ENCODE peak calls at places on chromosomes 4 and X, in six cellular contexts. W is A673; G is activated B cell treated with CpG ODN at 0.5 μM for 24 hours; A is CD8-positive, alpha-beta T cell; V is cardiac fibroblast; L is RWPE2. R is an unnamed sample.

GRCh38 chr4:180932365-180933001 is 1310.7 kb upstream of the TENM3 start:
- DNase-seq in W (no peak), G (no peak), A (no peak), V (no peak), L (no peak), R (no peak)

GRCh38 chr4:48261288-48261687 is 8.3 kb downstream of the TEC start:
- DNase-seq in W (no peak), G (no peak), A (no peak), V (no peak), L (no peak), R (no peak)

GRCh38 chr4:79209822-79210635 is 115.8 kb downstream of the NAA11 start:
- DNase-seq in W (no peak), G (no peak), A (no peak), V (peak; percentile 22), L (no peak), R (no peak)

GRCh38 chr4:176266026-176266425 is 3.0 kb downstream of the ASB5 start:
- DNase-seq in W (no peak), G (no peak), A (no peak), V (no peak), L (no peak), R (no peak)

GRCh38 chrX:22134681-22135080 is 102.6 kb downstream of the PHEX start:
- DNase-seq in W (no peak), G (no peak), A (no peak), V (peak; percentile 81), L (no peak), R (no peak)

GRCh38 chrX:154351183-154352011 is 23.0 kb downstream of the FLNA start:
- DNase-seq in W (no peak), G (no peak), A (peak; percentile 34), V (peak; percentile 2), L (peak; percentile 22), R (no peak)

GRCh38 chr4:3630934-3631585 is 98.8 kb upstream of the LRPAP1 start:
- DNase-seq in W (no peak), G (no peak), A (no peak), V (no peak), L (peak; percentile 43), R (no peak)

GRCh38 chr4:1249148-1249730 is 309 bp upstream of the CTBP1 start:
- DNase-seq in W (peak; percentile 95), G (peak; percentile 87), A (peak; percentile 74), V (peak; percentile 86), L (peak; percentile 76), R (peak; percentile 71)

GRCh38 chr4:61540944-61541343 is 340.8 kb downstream of the ADGRL3 start:
- DNase-seq in W (no peak), G (no peak), A (no peak), V (no peak), L (no peak), R (no peak)

GRCh38 chr4:154989511-154989910 is 208.4 kb downstream of the RBM46 start:
- DNase-seq in W (no peak), G (no peak), A (no peak), V (no peak), L (no peak), R (no peak)

GRCh38 chrX:110244951-110245480 is 72.9 kb downstream of the AMMECR1 start:
- DNase-seq in W (no peak), G (no peak), A (no peak), V (no peak), L (no peak), R (no peak)

GRCh38 chr4:24067781-24068193 is 177.9 kb upstream of the PPARGC1A start:
- DNase-seq in W (no peak), G (no peak), A (no peak), V (peak; percentile 75), L (no peak), R (no peak)

GRCh38 chr4:100462206-100462605 is 55.6 kb downstream of the EMCN start:
- DNase-seq in W (peak; percentile 41), G (no peak), A (no peak), V (peak; percentile 7), L (no peak), R (no peak)

GRCh38 chr4:132992686-132993085 is 156.4 kb upstream of the PCDH10 start:
- DNase-seq in W (no peak), G (no peak), A (no peak), V (no peak), L (no peak), R (no peak)

GRCh38 chr4:94451669-94452475 is at the start of gene PDLIM5:
- DNase-seq in W (peak; percentile 88), G (peak; percentile 88), A (peak; percentile 88), V (peak; percentile 89), L (peak; percentile 86), R (peak; percentile 86)

GRCh38 chrX:104660092-104660491 is 94.1 kb downstream of the IL1RAPL2 start:
- DNase-seq in W (no peak), G (no peak), A (no peak), V (no peak), L (no peak), R (no peak)

GRCh38 chr4:112321768-112322684 is 24.9 kb downstream of the ALPK1 start:
- DNase-seq in W (peak; percentile 77), G (peak; percentile 39), A (peak; percentile 68), V (peak; percentile 75), L (no peak), R (peak; percentile 37)

DNA sequence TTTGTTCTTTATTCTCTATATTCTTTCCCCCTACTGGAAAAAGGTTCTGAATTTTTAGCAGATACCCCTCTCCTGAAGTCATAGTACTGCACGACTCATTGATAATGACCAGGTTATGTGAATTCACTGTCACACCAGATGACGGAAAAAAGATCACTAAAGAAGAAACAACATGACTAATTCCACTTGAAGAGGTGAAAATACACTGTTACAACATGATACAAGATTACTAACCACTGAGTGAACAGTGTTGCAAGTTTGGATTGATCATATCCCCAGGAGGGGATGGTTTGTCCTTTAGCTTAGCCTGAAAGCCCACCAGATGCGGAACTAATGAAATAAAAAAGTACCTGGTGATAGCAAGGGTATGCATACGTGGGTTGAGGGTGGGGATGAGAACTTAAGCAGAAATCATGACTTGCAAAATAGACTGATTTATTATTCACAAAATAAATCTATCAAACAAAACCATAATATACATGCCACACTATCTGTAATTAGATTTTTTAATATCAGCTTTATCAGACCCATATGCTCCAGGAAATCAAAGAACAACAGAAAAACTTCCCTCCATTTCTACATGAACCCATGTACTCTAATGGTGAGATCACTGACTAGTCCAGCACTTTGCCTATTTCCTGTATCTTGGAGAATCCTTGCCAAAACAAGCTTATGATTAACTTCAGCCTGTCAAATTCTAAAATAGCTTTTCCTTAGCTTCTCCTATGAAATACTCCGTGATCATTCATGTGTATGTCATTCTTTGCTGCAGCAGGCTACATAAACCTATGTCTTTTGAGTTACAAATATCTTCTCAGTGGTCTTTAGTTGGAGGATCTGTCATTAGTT is 257.4 kb upstream of the AGA start:
- DNase-seq in W (no peak), G (no peak), A (no peak), V (peak; percentile 61), L (no peak), R (no peak)
- TF ChIP-seq CTCF in W (no peak), G (no peak), A (no peak), V (no peak), L (no peak), R (no peak)

DNA sequence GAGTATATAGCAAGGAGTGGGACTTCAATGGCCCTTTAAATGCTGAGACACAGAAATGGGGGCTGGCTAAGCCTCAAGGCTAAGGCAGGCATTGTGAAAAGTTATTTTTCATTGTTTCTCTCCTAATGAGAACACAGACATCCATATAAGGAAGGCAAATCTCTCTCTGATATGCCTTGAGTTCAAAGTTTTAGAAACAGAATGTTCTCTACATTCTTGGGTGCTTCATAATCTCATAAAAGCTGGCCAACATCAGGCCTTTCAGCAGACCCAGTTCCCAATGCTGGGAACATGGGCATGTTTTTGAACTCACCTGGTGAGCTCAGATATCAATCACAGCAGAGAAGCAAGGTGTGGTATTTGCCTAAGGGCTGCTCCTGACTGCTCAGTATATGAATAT is 19.4 kb upstream of the RAB40A start:
- DNase-seq in W (no peak), G (no peak), A (no peak), V (peak; percentile 58), L (no peak), R (no peak)
- TF ChIP-seq CTCF in W (no peak), G (no peak), A (no peak), V (no peak), L (no peak), R (no peak)

DNA sequence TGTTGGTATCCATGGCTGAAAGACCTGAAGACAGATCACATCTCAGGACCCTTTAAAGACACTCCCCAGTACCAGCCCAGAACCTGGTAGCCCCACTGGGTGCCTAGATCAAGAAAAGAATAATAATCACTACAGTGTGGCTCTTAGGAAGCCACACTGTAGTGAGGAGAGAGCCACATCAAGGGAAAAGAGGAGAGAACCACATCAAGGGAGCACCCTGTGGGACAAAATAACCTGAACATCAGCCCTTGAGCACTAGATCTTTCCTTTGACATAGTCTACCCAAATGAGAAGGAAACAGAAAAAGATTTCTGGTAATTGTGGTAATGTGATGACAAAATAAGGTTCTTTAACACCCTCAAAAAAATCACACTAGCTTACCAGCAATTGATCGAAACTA is 15.3 kb downstream of the RTL3 start:
- DNase-seq in W (no peak), G (no peak), A (no peak), V (no peak), L (no peak), R (no peak)
- TF ChIP-seq CTCF in W (no peak), G (no peak), A (no peak), V (no peak), L (no peak), R (no peak)

GRCh38 chr4:33160126-33160525 is 2440.0 kb downstream of the PCDH7 start:
- DNase-seq in W (peak; percentile 42), G (no peak), A (no peak), V (peak; percentile 55), L (no peak), R (no peak)
- TF ChIP-seq CTCF in W (peak; percentile 51), G (no peak), A (no peak), V (peak; percentile 61), L (peak; percentile 66), R (peak; percentile 46)

GRCh38 chr4:148056879-148057278 is 325.0 kb downstream of the ARHGAP10 start:
- DNase-seq in W (peak; percentile 70), G (peak; percentile 45), A (peak; percentile 46), V (peak; percentile 70), L (no peak), R (no peak)
- TF ChIP-seq CTCF in W (peak; percentile 50), G (no peak), A (no peak), V (no peak), L (no peak), R (no peak)